ENCODE peak calls at places on chromosomes 6 and 20, in six cellular contexts. W is KG1, Y is GM23248, R is Calu3, P is endothelial cell, Q is retina. X is an unnamed sample.

GRCh38 chr6:95110767-95111166 is 466.6 kb upstream of the MANEA start:
- DNase-seq in W (no peak), Y (no peak), R (no peak), P (no peak), Q (no peak), X (no peak)

GRCh38 chr6:14272111-14273085 is 154.8 kb downstream of the CD83 start:
- DNase-seq in W (no peak), Y (peak), R (peak), P (no peak), Q (no peak), X (no peak)

GRCh38 chr6:13494137-13494536 is 6.7 kb upstream of the GFOD1 start:
- DNase-seq in W (no peak), Y (no peak), R (no peak), P (no peak), Q (no peak), X (no peak)

GRCh38 chr20:57076202-57076651 is 190.2 kb downstream of the BMP7 start:
- DNase-seq in W (no peak), Y (peak), R (no peak), P (no peak), Q (no peak), X (no peak)

GRCh38 chr6:14454467-14454763 is 336.8 kb downstream of the CD83 start:
- DNase-seq in W (peak), Y (no peak), R (no peak), P (no peak), Q (no peak), X (no peak)

GRCh38 chr6:102766946-102767345 is 1373.4 kb downstream of the GRIK2 start:
- DNase-seq in W (no peak), Y (no peak), R (no peak), P (no peak), Q (no peak), X (no peak)

GRCh38 chr6:139625998-139626975 is 251.8 kb upstream of the CITED2 start:
- DNase-seq in W (peak), Y (peak), R (no peak), P (no peak), Q (no peak), X (no peak)

GRCh38 chr6:43455034-43455747 is at the start of gene DLK2:
- DNase-seq in W (no peak), Y (peak), R (peak), P (peak), Q (no peak), X (no peak)

GRCh38 chr6:152863618-152864326 is 113.2 kb downstream of the VIP start:
- DNase-seq in W (peak), Y (peak), R (peak), P (peak), Q (peak), X (no peak)

GRCh38 chr20:39800548-39800947 is 838.4 kb downstream of the DHX35 start:
- DNase-seq in W (no peak), Y (peak), R (no peak), P (no peak), Q (no peak), X (no peak)

GRCh38 chr6:85360794-85361642 is 88.9 kb upstream of the NT5E start:
- DNase-seq in W (no peak), Y (peak), R (peak), P (no peak), Q (no peak), X (no peak)

GRCh38 chr6:109672204-109672603 is 18.8 kb downstream of the AK9 start:
- DNase-seq in W (no peak), Y (peak), R (no peak), P (no peak), Q (no peak), X (no peak)

GRCh38 chr20:22797103-22797502 is 212.7 kb upstream of the FOXA2 start:
- DNase-seq in W (no peak), Y (no peak), R (no peak), P (no peak), Q (no peak), X (no peak)

GRCh38 chr6:89184344-89184743 is 32.8 kb downstream of the GABRR1 start:
- DNase-seq in W (no peak), Y (no peak), R (no peak), P (no peak), Q (no peak), X (no peak)

GRCh38 chr6:10180138-10181074 is 234.5 kb downstream of the TFAP2A start:
- DNase-seq in W (no peak), Y (no peak), R (no peak), P (no peak), Q (no peak), X (no peak)

GRCh38 chr6:52887912-52888535 is 21.5 kb downstream of the GSTA3 start:
- DNase-seq in W (no peak), Y (peak), R (no peak), P (no peak), Q (no peak), X (no peak)

GRCh38 chr20:34993941-34994508 is 38.4 kb downstream of the MYH7B start:
- DNase-seq in W (no peak), Y (no peak), R (no peak), P (no peak), Q (no peak), X (no peak)

GRCh38 chr6:22467645-22468044 is 101.7 kb upstream of the HDGFL1 start:
- DNase-seq in W (no peak), Y (no peak), R (no peak), P (no peak), Q (no peak), X (no peak)

GRCh38 chr6:71289039-71289801 is 609 bp downstream of the OGFRL1 start:
- DNase-seq in W (no peak), Y (peak), R (peak), P (peak), Q (peak), X (peak)

GRCh38 chr20:33319986-33320385 is 37.0 kb downstream of the BPIFB1 start:
- DNase-seq in W (no peak), Y (no peak), R (no peak), P (no peak), Q (no peak), X (no peak)

GRCh38 chr6:43269273-43270007 is 26.2 kb downstream of the TTBK1 start:
- DNase-seq in W (no peak), Y (peak), R (peak), P (no peak), Q (peak), X (no peak)

GRCh38 chr6:69098910-69099309 is 463.8 kb downstream of the ADGRB3 start:
- DNase-seq in W (no peak), Y (no peak), R (no peak), P (no peak), Q (no peak), X (no peak)

GRCh38 chr20:25205277-25206062 is 10.0 kb downstream of the ENTPD6 start:
- DNase-seq in W (no peak), Y (no peak), R (no peak), P (no peak), Q (no peak), X (peak)

GRCh38 chr20:39070484-39071231 is 108.5 kb downstream of the DHX35 start:
- DNase-seq in W (no peak), Y (peak), R (no peak), P (no peak), Q (no peak), X (no peak)

GRCh38 chr20:48015943-48016723 is 230.9 kb upstream of the SULF2 start:
- DNase-seq in W (no peak), Y (peak), R (no peak), P (no peak), Q (no peak), X (no peak)

GRCh38 chr6:57109905-57110304 is 19.9 kb downstream of the ZNF451 start:
- DNase-seq in W (no peak), Y (peak), R (no peak), P (no peak), Q (no peak), X (no peak)

GRCh38 chr6:23031986-23032385 is 462.6 kb downstream of the HDGFL1 start:
- DNase-seq in W (no peak), Y (peak), R (no peak), P (no peak), Q (no peak), X (no peak)

GRCh38 chr20:5393218-5393870 is 76.6 kb upstream of the PROKR2 start:
- DNase-seq in W (no peak), Y (no peak), R (no peak), P (no peak), Q (peak), X (no peak)

GRCh38 chr6:26363882-26364825 is 844 bp upstream of the BTN3A2 start:
- DNase-seq in W (no peak), Y (peak), R (no peak), P (no peak), Q (no peak), X (no peak)

GRCh38 chr20:31862506-31862905 is 7.8 kb downstream of the DUSP15 start:
- DNase-seq in W (no peak), Y (no peak), R (no peak), P (no peak), Q (no peak), X (peak)

GRCh38 chr6:37251211-37251610 is 6.4 kb upstream of the TBC1D22B start:
- DNase-seq in W (no peak), Y (peak), R (no peak), P (no peak), Q (no peak), X (no peak)

GRCh38 chr6:147986891-147987290 is 355.7 kb upstream of the SASH1 start:
- DNase-seq in W (no peak), Y (no peak), R (no peak), P (no peak), Q (no peak), X (no peak)

GRCh38 chr20:59823456-59823855 is 110.0 kb downstream of the SYCP2 start:
- DNase-seq in W (no peak), Y (no peak), R (no peak), P (no peak), Q (no peak), X (no peak)

GRCh38 chr6:108168501-108168979 is 2.7 kb downstream of the NR2E1 start:
- DNase-seq in W (no peak), Y (peak), R (peak), P (peak), Q (peak), X (no peak)

GRCh38 chr6:10518461-10519216 is 2.5 kb upstream of the GCNT2 start:
- DNase-seq in W (peak), Y (peak), R (peak), P (no peak), Q (no peak), X (no peak)

GRCh38 chr6:87473419-87473903 is 687 bp downstream of the SLC35A1 start:
- DNase-seq in W (peak), Y (peak), R (peak), P (no peak), Q (no peak), X (no peak)

X was measured in suprapubic skin.